ENCODE peak calls at places on chromosomes 2 and 18, in ten cellular contexts. One of them, this sample, is unnamed.

GRCh38 chr2:231411871-231412615 is 16.5 kb downstream of the B3GNT7 start:
- DNase-seq in Karpas-422: peak; percentile 91
- DNase-seq in body of pancreas: peak; percentile 92
- DNase-seq in left colon: peak; percentile 92
- DNase-seq in OCI-LY7: peak; percentile 20
- DNase-seq in ACHN: peak; percentile 91
- DNase-seq in GM18507: peak; percentile 70
- DNase-seq in brain pericyte: peak; percentile 25
- DNase-seq in NCI-H345: peak; percentile 53
- DNase-seq in NCI-H1694 treated with DMSO at 0.1 percent for 48 hours: peak; percentile 67
- DNase-seq in this sample: peak; percentile 98

GRCh38 chr2:164644036-164644700 is 22.9 kb upstream of the GRB14 start:
- DNase-seq in NCI-H345: no peak
- DNase-seq in ACHN: peak; percentile 92
- DNase-seq in left colon: no peak
- DNase-seq in brain pericyte: no peak
- DNase-seq in GM18507: no peak
- DNase-seq in body of pancreas: no peak
- DNase-seq in Karpas-422: no peak
- DNase-seq in NCI-H1694 treated with DMSO at 0.1 percent for 48 hours: no peak
- DNase-seq in OCI-LY7: no peak
- DNase-seq in this sample: no peak

GRCh38 chr2:167135691-167136090 is 247.4 kb downstream of the XIRP2 start:
- DNase-seq in body of pancreas: no peak
- DNase-seq in brain pericyte: no peak
- DNase-seq in left colon: no peak
- DNase-seq in GM18507: no peak
- DNase-seq in ACHN: no peak
- DNase-seq in NCI-H345: peak; percentile 2
- DNase-seq in Karpas-422: no peak
- DNase-seq in OCI-LY7: no peak
- DNase-seq in NCI-H1694 treated with DMSO at 0.1 percent for 48 hours: no peak
- DNase-seq in this sample: no peak

GRCh38 chr2:72204156-72204781 is 56.6 kb upstream of the CYP26B1 start:
- DNase-seq in GM18507: no peak
- DNase-seq in body of pancreas: no peak
- DNase-seq in brain pericyte: no peak
- DNase-seq in Karpas-422: no peak
- DNase-seq in ACHN: no peak
- DNase-seq in OCI-LY7: no peak
- DNase-seq in NCI-H1694 treated with DMSO at 0.1 percent for 48 hours: no peak
- DNase-seq in NCI-H345: no peak
- DNase-seq in left colon: no peak
- DNase-seq in this sample: no peak

GRCh38 chr2:178829299-178829698 is 22.1 kb upstream of the TTN start:
- DNase-seq in GM18507: no peak
- DNase-seq in OCI-LY7: no peak
- DNase-seq in NCI-H345: peak; percentile 37
- DNase-seq in left colon: no peak
- DNase-seq in NCI-H1694 treated with DMSO at 0.1 percent for 48 hours: peak; percentile 50
- DNase-seq in body of pancreas: no peak
- DNase-seq in brain pericyte: no peak
- DNase-seq in ACHN: no peak
- DNase-seq in Karpas-422: no peak
- DNase-seq in this sample: no peak

GRCh38 chr2:226813148-226813701 is 13.6 kb upstream of the IRS1 start:
- DNase-seq in Karpas-422: peak; percentile 67
- DNase-seq in GM18507: no peak
- DNase-seq in left colon: no peak
- DNase-seq in ACHN: peak; percentile 31
- DNase-seq in OCI-LY7: peak; percentile 60
- DNase-seq in brain pericyte: no peak
- DNase-seq in NCI-H1694 treated with DMSO at 0.1 percent for 48 hours: peak; percentile 64
- DNase-seq in body of pancreas: no peak
- DNase-seq in NCI-H345: peak; percentile 8
- DNase-seq in this sample: no peak

GRCh38 chr18:13407484-13407883 is 188.9 kb downstream of the LDLRAD4 start:
- DNase-seq in NCI-H1694 treated with DMSO at 0.1 percent for 48 hours: no peak
- DNase-seq in body of pancreas: no peak
- DNase-seq in GM18507: no peak
- DNase-seq in ACHN: no peak
- DNase-seq in brain pericyte: no peak
- DNase-seq in NCI-H345: no peak
- DNase-seq in Karpas-422: no peak
- DNase-seq in OCI-LY7: no peak
- DNase-seq in left colon: no peak
- DNase-seq in this sample: no peak

GRCh38 chr2:229731916-229732315 is 17.6 kb upstream of the DNER start:
- DNase-seq in brain pericyte: no peak
- DNase-seq in OCI-LY7: no peak
- DNase-seq in left colon: no peak
- DNase-seq in NCI-H345: no peak
- DNase-seq in NCI-H1694 treated with DMSO at 0.1 percent for 48 hours: no peak
- DNase-seq in body of pancreas: peak; percentile 19
- DNase-seq in GM18507: no peak
- DNase-seq in Karpas-422: no peak
- DNase-seq in ACHN: no peak
- DNase-seq in this sample: no peak

GRCh38 chr2:39837856-39838453 is 58.9 kb upstream of the THUMPD2 start:
- DNase-seq in NCI-H1694 treated with DMSO at 0.1 percent for 48 hours: no peak
- DNase-seq in NCI-H345: no peak
- DNase-seq in left colon: peak; percentile 22
- DNase-seq in ACHN: peak; percentile 46
- DNase-seq in Karpas-422: peak; percentile 76
- DNase-seq in brain pericyte: no peak
- DNase-seq in GM18507: peak; percentile 8
- DNase-seq in OCI-LY7: peak; percentile 78
- DNase-seq in body of pancreas: peak; percentile 13
- DNase-seq in this sample: peak; percentile 73

GRCh38 chr2:105790467-105791118 is 45.9 kb downstream of the NCK2 start:
- DNase-seq in brain pericyte: no peak
- DNase-seq in left colon: peak; percentile 76
- DNase-seq in GM18507: no peak
- DNase-seq in OCI-LY7: no peak
- DNase-seq in ACHN: no peak
- DNase-seq in NCI-H1694 treated with DMSO at 0.1 percent for 48 hours: peak; percentile 18
- DNase-seq in Karpas-422: no peak
- DNase-seq in body of pancreas: no peak
- DNase-seq in NCI-H345: no peak
- DNase-seq in this sample: no peak

GRCh38 chr2:7097353-7097895 is 180.2 kb downstream of the RNF144A start:
- DNase-seq in OCI-LY7: peak; percentile 70
- DNase-seq in NCI-H345: peak; percentile 74
- DNase-seq in NCI-H1694 treated with DMSO at 0.1 percent for 48 hours: peak; percentile 90
- DNase-seq in Karpas-422: peak; percentile 83
- DNase-seq in body of pancreas: peak; percentile 70
- DNase-seq in ACHN: peak; percentile 51
- DNase-seq in GM18507: peak; percentile 51
- DNase-seq in brain pericyte: no peak
- DNase-seq in left colon: peak; percentile 74
- DNase-seq in this sample: peak; percentile 92

GRCh38 chr2:229205704-229206103 is 65.4 kb downstream of the PID1 start:
- DNase-seq in NCI-H1694 treated with DMSO at 0.1 percent for 48 hours: no peak
- DNase-seq in Karpas-422: no peak
- DNase-seq in body of pancreas: no peak
- DNase-seq in NCI-H345: no peak
- DNase-seq in ACHN: no peak
- DNase-seq in left colon: no peak
- DNase-seq in OCI-LY7: no peak
- DNase-seq in brain pericyte: no peak
- DNase-seq in GM18507: no peak
- DNase-seq in this sample: no peak

GRCh38 chr2:36811071-36811470 is 114.6 kb downstream of the VIT start:
- DNase-seq in body of pancreas: no peak
- DNase-seq in Karpas-422: no peak
- DNase-seq in GM18507: no peak
- DNase-seq in left colon: no peak
- DNase-seq in OCI-LY7: no peak
- DNase-seq in NCI-H345: no peak
- DNase-seq in brain pericyte: no peak
- DNase-seq in ACHN: no peak
- DNase-seq in NCI-H1694 treated with DMSO at 0.1 percent for 48 hours: no peak
- DNase-seq in this sample: no peak

GRCh38 chr2:217900010-217900779 is 102.6 kb downstream of the TNS1 start:
- DNase-seq in left colon: no peak
- DNase-seq in GM18507: no peak
- DNase-seq in Karpas-422: no peak
- DNase-seq in NCI-H1694 treated with DMSO at 0.1 percent for 48 hours: peak; percentile 11
- DNase-seq in OCI-LY7: no peak
- DNase-seq in ACHN: no peak
- DNase-seq in body of pancreas: peak; percentile 50
- DNase-seq in brain pericyte: no peak
- DNase-seq in NCI-H345: peak; percentile 66
- DNase-seq in this sample: no peak

GRCh38 chr2:143329288-143329687 is 200.1 kb downstream of the ARHGAP15 start:
- DNase-seq in NCI-H1694 treated with DMSO at 0.1 percent for 48 hours: no peak
- DNase-seq in GM18507: no peak
- DNase-seq in brain pericyte: no peak
- DNase-seq in Karpas-422: no peak
- DNase-seq in OCI-LY7: no peak
- DNase-seq in ACHN: no peak
- DNase-seq in body of pancreas: no peak
- DNase-seq in NCI-H345: no peak
- DNase-seq in left colon: no peak
- DNase-seq in this sample: no peak

GRCh38 chr2:12257476-12257875 is 459.3 kb upstream of the TRIB2 start:
- DNase-seq in body of pancreas: no peak
- DNase-seq in NCI-H1694 treated with DMSO at 0.1 percent for 48 hours: no peak
- DNase-seq in Karpas-422: no peak
- DNase-seq in left colon: no peak
- DNase-seq in OCI-LY7: no peak
- DNase-seq in ACHN: no peak
- DNase-seq in GM18507: no peak
- DNase-seq in NCI-H345: no peak
- DNase-seq in brain pericyte: no peak
- DNase-seq in this sample: no peak

GRCh38 chr2:160650196-160651108 is 156.8 kb upstream of the RBMS1 start:
- DNase-seq in NCI-H1694 treated with DMSO at 0.1 percent for 48 hours: no peak
- DNase-seq in OCI-LY7: no peak
- DNase-seq in body of pancreas: peak; percentile 22
- DNase-seq in left colon: no peak
- DNase-seq in Karpas-422: no peak
- DNase-seq in GM18507: no peak
- DNase-seq in NCI-H345: no peak
- DNase-seq in brain pericyte: no peak
- DNase-seq in ACHN: no peak
- DNase-seq in this sample: no peak

GRCh38 chr18:12296087-12296403 is 12.0 kb upstream of the TUBB6 start:
- DNase-seq in ACHN: no peak
- DNase-seq in brain pericyte: no peak
- DNase-seq in OCI-LY7: no peak
- DNase-seq in NCI-H345: no peak
- DNase-seq in body of pancreas: no peak
- DNase-seq in GM18507: no peak
- DNase-seq in left colon: no peak
- DNase-seq in NCI-H1694 treated with DMSO at 0.1 percent for 48 hours: no peak
- DNase-seq in Karpas-422: no peak
- DNase-seq in this sample: no peak

GRCh38 chr2:229879551-229879950 is 42.3 kb downstream of the TRIP12 start:
- DNase-seq in NCI-H1694 treated with DMSO at 0.1 percent for 48 hours: no peak
- DNase-seq in brain pericyte: no peak
- DNase-seq in OCI-LY7: no peak
- DNase-seq in Karpas-422: no peak
- DNase-seq in body of pancreas: no peak
- DNase-seq in NCI-H345: no peak
- DNase-seq in left colon: no peak
- DNase-seq in GM18507: no peak
- DNase-seq in ACHN: no peak
- DNase-seq in this sample: no peak

GRCh38 chr18:46668135-46668534 is 11.1 kb upstream of the LOXHD1 start:
- DNase-seq in body of pancreas: no peak
- DNase-seq in ACHN: no peak
- DNase-seq in NCI-H1694 treated with DMSO at 0.1 percent for 48 hours: no peak
- DNase-seq in brain pericyte: no peak
- DNase-seq in GM18507: no peak
- DNase-seq in OCI-LY7: no peak
- DNase-seq in left colon: no peak
- DNase-seq in Karpas-422: no peak
- DNase-seq in NCI-H345: no peak
- DNase-seq in this sample: no peak

GRCh38 chr2:161414385-161415040 is 1.6 kb upstream of the TBR1 start:
- DNase-seq in Karpas-422: no peak
- DNase-seq in body of pancreas: no peak
- DNase-seq in brain pericyte: no peak
- DNase-seq in NCI-H345: peak; percentile 60
- DNase-seq in left colon: peak; percentile 35
- DNase-seq in ACHN: peak; percentile 70
- DNase-seq in GM18507: no peak
- DNase-seq in OCI-LY7: no peak
- DNase-seq in NCI-H1694 treated with DMSO at 0.1 percent for 48 hours: no peak
- DNase-seq in this sample: no peak

GRCh38 chr2:52959801-52960200 is 807.8 kb upstream of the CHAC2 start:
- DNase-seq in body of pancreas: no peak
- DNase-seq in brain pericyte: no peak
- DNase-seq in ACHN: no peak
- DNase-seq in NCI-H345: no peak
- DNase-seq in NCI-H1694 treated with DMSO at 0.1 percent for 48 hours: no peak
- DNase-seq in GM18507: no peak
- DNase-seq in OCI-LY7: no peak
- DNase-seq in Karpas-422: no peak
- DNase-seq in left colon: no peak
- DNase-seq in this sample: no peak

GRCh38 chr2:27705851-27706622 is 42.3 kb downstream of the SLC4A1AP start:
- DNase-seq in GM18507: no peak
- DNase-seq in NCI-H345: peak; percentile 34
- DNase-seq in left colon: peak; percentile 57
- DNase-seq in OCI-LY7: no peak
- DNase-seq in Karpas-422: no peak
- DNase-seq in ACHN: peak; percentile 86
- DNase-seq in body of pancreas: peak; percentile 94
- DNase-seq in brain pericyte: peak; percentile 64
- DNase-seq in NCI-H1694 treated with DMSO at 0.1 percent for 48 hours: no peak
- DNase-seq in this sample: no peak

GRCh38 chr18:48009116-48009825 is 78.8 kb upstream of the SMAD2 start:
- DNase-seq in ACHN: no peak
- DNase-seq in brain pericyte: no peak
- DNase-seq in NCI-H1694 treated with DMSO at 0.1 percent for 48 hours: no peak
- DNase-seq in left colon: no peak
- DNase-seq in body of pancreas: no peak
- DNase-seq in GM18507: no peak
- DNase-seq in NCI-H345: no peak
- DNase-seq in Karpas-422: no peak
- DNase-seq in OCI-LY7: no peak
- DNase-seq in this sample: no peak

GRCh38 chr2:203867561-203868200 is at the start of gene CTLA4:
- DNase-seq in NCI-H1694 treated with DMSO at 0.1 percent for 48 hours: no peak
- DNase-seq in Karpas-422: no peak
- DNase-seq in body of pancreas: no peak
- DNase-seq in NCI-H345: no peak
- DNase-seq in brain pericyte: no peak
- DNase-seq in left colon: no peak
- DNase-seq in OCI-LY7: no peak
- DNase-seq in GM18507: no peak
- DNase-seq in ACHN: no peak
- DNase-seq in this sample: no peak

GRCh38 chr18:51021226-51021965 is 8.6 kb upstream of the SMAD4 start:
- DNase-seq in NCI-H345: no peak
- DNase-seq in Karpas-422: peak; percentile 21
- DNase-seq in ACHN: no peak
- DNase-seq in NCI-H1694 treated with DMSO at 0.1 percent for 48 hours: no peak
- DNase-seq in brain pericyte: no peak
- DNase-seq in GM18507: no peak
- DNase-seq in OCI-LY7: no peak
- DNase-seq in body of pancreas: no peak
- DNase-seq in left colon: no peak
- DNase-seq in this sample: no peak

GRCh38 chr2:240817496-240818292 is 2.3 kb downstream of the KIF1A start:
- DNase-seq in ACHN: no peak
- DNase-seq in OCI-LY7: no peak
- DNase-seq in NCI-H1694 treated with DMSO at 0.1 percent for 48 hours: no peak
- DNase-seq in NCI-H345: no peak
- DNase-seq in body of pancreas: no peak
- DNase-seq in brain pericyte: no peak
- DNase-seq in left colon: no peak
- DNase-seq in Karpas-422: no peak
- DNase-seq in GM18507: no peak
- DNase-seq in this sample: no peak

GRCh38 chr2:65265090-65266045 is 37.7 kb downstream of the ACTR2 start:
- DNase-seq in Karpas-422: peak; percentile 66
- DNase-seq in NCI-H345: peak; percentile 63
- DNase-seq in GM18507: no peak
- DNase-seq in brain pericyte: no peak
- DNase-seq in OCI-LY7: peak; percentile 76
- DNase-seq in ACHN: peak; percentile 81
- DNase-seq in NCI-H1694 treated with DMSO at 0.1 percent for 48 hours: peak; percentile 66
- DNase-seq in left colon: no peak
- DNase-seq in body of pancreas: peak; percentile 66
- DNase-seq in this sample: no peak

This sample was measured in H1.